ENCODE peak calls at places on chromosomes 7 and 10, in five cellular contexts. One of them, this sample, is unnamed.

GRCh38 chr7:27187702-27188665 is 3.0 kb upstream of the HOXA11 start:
- DNase-seq in effector CD4-positive, alpha-beta T cell: no peak
- DNase-seq in SW480: no peak
- DNase-seq in GM12864: no peak
- DNase-seq in KG1: no peak
- DNase-seq in this sample: no peak

GRCh38 chr7:135185471-135186260 is 15.2 kb upstream of the CYREN start:
- DNase-seq in KG1: no peak
- DNase-seq in effector CD4-positive, alpha-beta T cell: no peak
- DNase-seq in GM12864: no peak
- DNase-seq in SW480: no peak
- DNase-seq in this sample: no peak

GRCh38 chr7:389911-390601 is 100.1 kb downstream of the FOXL3 start:
- DNase-seq in effector CD4-positive, alpha-beta T cell: no peak
- DNase-seq in SW480: no peak
- DNase-seq in GM12864: no peak
- DNase-seq in KG1: no peak
- DNase-seq in this sample: no peak

GRCh38 chr10:34548466-34548865 is 266.6 kb downstream of the PARD3 start:
- DNase-seq in SW480: no peak
- DNase-seq in GM12864: no peak
- DNase-seq in KG1: no peak
- DNase-seq in effector CD4-positive, alpha-beta T cell: no peak
- DNase-seq in this sample: no peak

GRCh38 chr10:51439645-51440044 is 259.8 kb downstream of the CSTF2T start:
- DNase-seq in GM12864: no peak
- DNase-seq in KG1: no peak
- DNase-seq in effector CD4-positive, alpha-beta T cell: no peak
- DNase-seq in SW480: no peak
- DNase-seq in this sample: no peak

GRCh38 chr10:15295540-15296325 is 75.4 kb downstream of the FAM171A1 start:
- DNase-seq in SW480: no peak
- DNase-seq in KG1: no peak
- DNase-seq in effector CD4-positive, alpha-beta T cell: no peak
- DNase-seq in GM12864: no peak
- DNase-seq in this sample: no peak

GRCh38 chr10:13707156-13707881 is 120.6 kb downstream of the PRPF18 start:
- DNase-seq in SW480: peak
- DNase-seq in effector CD4-positive, alpha-beta T cell: no peak
- DNase-seq in KG1: no peak
- DNase-seq in GM12864: peak
- DNase-seq in this sample: no peak

GRCh38 chr7:132406039-132406438 is 170.2 kb downstream of the PLXNA4 start:
- DNase-seq in effector CD4-positive, alpha-beta T cell: no peak
- DNase-seq in SW480: no peak
- DNase-seq in GM12864: no peak
- DNase-seq in KG1: no peak
- DNase-seq in this sample: no peak

GRCh38 chr10:5376450-5376849 is 11.7 kb downstream of the UCN3 start:
- DNase-seq in KG1: no peak
- DNase-seq in GM12864: no peak
- DNase-seq in SW480: no peak
- DNase-seq in effector CD4-positive, alpha-beta T cell: no peak
- DNase-seq in this sample: no peak

GRCh38 chr10:51744235-51744634 is 44.8 kb upstream of the CSTF2T start:
- DNase-seq in effector CD4-positive, alpha-beta T cell: no peak
- DNase-seq in KG1: no peak
- DNase-seq in GM12864: no peak
- DNase-seq in SW480: no peak
- DNase-seq in this sample: no peak

GRCh38 chr7:30764030-30764991 is 6.9 kb upstream of the MINDY4 start:
- DNase-seq in SW480: no peak
- DNase-seq in effector CD4-positive, alpha-beta T cell: no peak
- DNase-seq in KG1: no peak
- DNase-seq in GM12864: peak
- DNase-seq in this sample: no peak

GRCh38 chr10:116274141-116274861 is 1.3 kb upstream of the GFRA1 start:
- DNase-seq in KG1: no peak
- DNase-seq in effector CD4-positive, alpha-beta T cell: no peak
- DNase-seq in GM12864: no peak
- DNase-seq in SW480: no peak
- DNase-seq in this sample: no peak

GRCh38 chr10:36788152-36788551 is 337.2 kb upstream of the ANKRD30A start:
- DNase-seq in SW480: no peak
- DNase-seq in KG1: no peak
- DNase-seq in effector CD4-positive, alpha-beta T cell: no peak
- DNase-seq in GM12864: no peak
- DNase-seq in this sample: no peak

GRCh38 chr7:17640730-17641377 is 299.4 kb downstream of the SNX13 start:
- DNase-seq in GM12864: peak
- DNase-seq in KG1: no peak
- DNase-seq in SW480: peak
- DNase-seq in effector CD4-positive, alpha-beta T cell: no peak
- DNase-seq in this sample: peak

GRCh38 chr7:36016648-36017047 is 136.4 kb upstream of the EEPD1 start:
- DNase-seq in SW480: no peak
- DNase-seq in GM12864: no peak
- DNase-seq in KG1: no peak
- DNase-seq in effector CD4-positive, alpha-beta T cell: no peak
- DNase-seq in this sample: no peak

GRCh38 chr10:130301026-130301892 is 165.1 kb downstream of the GLRX3 start:
- DNase-seq in GM12864: no peak
- DNase-seq in KG1: no peak
- DNase-seq in SW480: no peak
- DNase-seq in effector CD4-positive, alpha-beta T cell: peak
- DNase-seq in this sample: peak

GRCh38 chr7:147535619-147536200 is 1054.9 kb upstream of the C7orf33 start:
- DNase-seq in KG1: no peak
- DNase-seq in effector CD4-positive, alpha-beta T cell: no peak
- DNase-seq in GM12864: no peak
- DNase-seq in SW480: no peak
- DNase-seq in this sample: no peak

GRCh38 chr10:62992145-62992721 is 140.9 kb upstream of the NRBF2 start:
- DNase-seq in effector CD4-positive, alpha-beta T cell: no peak
- DNase-seq in SW480: no peak
- DNase-seq in GM12864: no peak
- DNase-seq in KG1: no peak
- DNase-seq in this sample: no peak

GRCh38 chr7:47698386-47698785 is 116.5 kb upstream of the TNS3 start:
- DNase-seq in effector CD4-positive, alpha-beta T cell: no peak
- DNase-seq in KG1: no peak
- DNase-seq in SW480: no peak
- DNase-seq in GM12864: no peak
- DNase-seq in this sample: no peak

GRCh38 chr7:158281441-158281840 is 306.2 kb downstream of the PTPRN2 start:
- DNase-seq in SW480: no peak
- DNase-seq in GM12864: no peak
- DNase-seq in effector CD4-positive, alpha-beta T cell: no peak
- DNase-seq in KG1: no peak
- DNase-seq in this sample: no peak

GRCh38 chr7:10930551-10930950 is 43.1 kb upstream of the PHF14 start:
- DNase-seq in GM12864: no peak
- DNase-seq in effector CD4-positive, alpha-beta T cell: no peak
- DNase-seq in KG1: no peak
- DNase-seq in SW480: no peak
- DNase-seq in this sample: no peak

GRCh38 chr10:110416776-110417732 is 80.7 kb upstream of the DUSP5 start:
- DNase-seq in effector CD4-positive, alpha-beta T cell: no peak
- DNase-seq in SW480: peak
- DNase-seq in GM12864: no peak
- DNase-seq in KG1: no peak
- DNase-seq in this sample: no peak

GRCh38 chr7:159093351-159093971 is 51.2 kb downstream of the VIPR2 start:
- DNase-seq in effector CD4-positive, alpha-beta T cell: no peak
- DNase-seq in GM12864: no peak
- DNase-seq in KG1: no peak
- DNase-seq in SW480: no peak
- DNase-seq in this sample: no peak

GRCh38 chr7:13017325-13017853 is 330.0 kb downstream of the ARL4A start:
- DNase-seq in effector CD4-positive, alpha-beta T cell: no peak
- DNase-seq in GM12864: no peak
- DNase-seq in SW480: peak
- DNase-seq in KG1: no peak
- DNase-seq in this sample: no peak

GRCh38 chr10:70585555-70586243 is 16.8 kb downstream of the PRF1 start:
- DNase-seq in KG1: no peak
- DNase-seq in GM12864: no peak
- DNase-seq in effector CD4-positive, alpha-beta T cell: no peak
- DNase-seq in SW480: no peak
- DNase-seq in this sample: no peak

GRCh38 chr7:74619235-74619860 is 38.2 kb upstream of the GTF2I start:
- DNase-seq in SW480: no peak
- DNase-seq in effector CD4-positive, alpha-beta T cell: no peak
- DNase-seq in GM12864: no peak
- DNase-seq in KG1: no peak
- DNase-seq in this sample: no peak

GRCh38 chr10:95559466-95559865 is 1.7 kb downstream of the SORBS1 start:
- DNase-seq in GM12864: no peak
- DNase-seq in effector CD4-positive, alpha-beta T cell: no peak
- DNase-seq in KG1: no peak
- DNase-seq in SW480: no peak
- DNase-seq in this sample: no peak

GRCh38 chr7:100803398-100804161 is 23.7 kb downstream of the EPHB4 start:
- DNase-seq in effector CD4-positive, alpha-beta T cell: no peak
- DNase-seq in GM12864: peak
- DNase-seq in SW480: peak
- DNase-seq in KG1: no peak
- DNase-seq in this sample: no peak

GRCh38 chr10:12081879-12082560 is 13.3 kb downstream of the DHTKD1 start:
- DNase-seq in KG1: no peak
- DNase-seq in GM12864: no peak
- DNase-seq in effector CD4-positive, alpha-beta T cell: no peak
- DNase-seq in SW480: no peak
- DNase-seq in this sample: no peak

GRCh38 chr7:24963218-24963617 is 16.8 kb downstream of the OSBPL3 start:
- DNase-seq in GM12864: peak
- DNase-seq in SW480: peak
- DNase-seq in KG1: peak
- DNase-seq in effector CD4-positive, alpha-beta T cell: no peak
- DNase-seq in this sample: peak

GRCh38 chr7:148264933-148265557 is 325.5 kb upstream of the C7orf33 start:
- DNase-seq in effector CD4-positive, alpha-beta T cell: no peak
- DNase-seq in SW480: peak
- DNase-seq in GM12864: no peak
- DNase-seq in KG1: no peak
- DNase-seq in this sample: no peak

GRCh38 chr7:132181946-132182685 is 394.2 kb downstream of the PLXNA4 start:
- DNase-seq in effector CD4-positive, alpha-beta T cell: no peak
- DNase-seq in SW480: no peak
- DNase-seq in GM12864: no peak
- DNase-seq in KG1: no peak
- DNase-seq in this sample: no peak

GRCh38 chr7:106611911-106612310 is 49.0 kb downstream of the CCDC71L start:
- DNase-seq in KG1: no peak
- DNase-seq in SW480: no peak
- DNase-seq in GM12864: no peak
- DNase-seq in effector CD4-positive, alpha-beta T cell: no peak
- DNase-seq in this sample: no peak

GRCh38 chr10:66931949-66932343 is 6.1 kb downstream of the LRRTM3 start:
- DNase-seq in SW480: no peak
- DNase-seq in KG1: no peak
- DNase-seq in effector CD4-positive, alpha-beta T cell: no peak
- DNase-seq in GM12864: no peak
- DNase-seq in this sample: no peak

GRCh38 chr7:159070422-159071148 is 74.1 kb downstream of the VIPR2 start:
- DNase-seq in KG1: no peak
- DNase-seq in GM12864: no peak
- DNase-seq in effector CD4-positive, alpha-beta T cell: no peak
- DNase-seq in SW480: no peak
- DNase-seq in this sample: no peak

GRCh38 chr7:68470836-68471235 is 1127.4 kb upstream of the AUTS2 start:
- DNase-seq in SW480: no peak
- DNase-seq in GM12864: no peak
- DNase-seq in KG1: no peak
- DNase-seq in effector CD4-positive, alpha-beta T cell: no peak
- DNase-seq in this sample: no peak

GRCh38 chr10:94293344-94293743 is 69.4 kb downstream of the NOC3L start:
- DNase-seq in SW480: no peak
- DNase-seq in effector CD4-positive, alpha-beta T cell: no peak
- DNase-seq in GM12864: no peak
- DNase-seq in KG1: no peak
- DNase-seq in this sample: no peak

GRCh38 chr7:144006029-144006428 is 5.9 kb downstream of the OR6B1 start:
- DNase-seq in SW480: no peak
- DNase-seq in KG1: no peak
- DNase-seq in GM12864: no peak
- DNase-seq in effector CD4-positive, alpha-beta T cell: no peak
- DNase-seq in this sample: no peak

GRCh38 chr7:158382363-158382988 is 205.1 kb downstream of the PTPRN2 start:
- DNase-seq in SW480: no peak
- DNase-seq in effector CD4-positive, alpha-beta T cell: no peak
- DNase-seq in GM12864: no peak
- DNase-seq in KG1: no peak
- DNase-seq in this sample: no peak

GRCh38 chr7:55223023-55223422 is 142.1 kb upstream of the LANCL2 start:
- DNase-seq in effector CD4-positive, alpha-beta T cell: no peak
- DNase-seq in GM12864: no peak
- DNase-seq in KG1: no peak
- DNase-seq in SW480: no peak
- DNase-seq in this sample: no peak

This sample was measured in effector memory CD8-positive, alpha-beta T cell.